ENCODE peak calls at places on chromosome 11, in four cellular contexts. One of them, this sample, is unnamed.

GRCh38 chr11:8203980-8204379 is 35.2 kb upstream of the RIC3 start:
- DNase-seq in NCI-H1417: no peak
- DNase-seq in endothelial cell: no peak
- DNase-seq in GF-D8: no peak
- DNase-seq in this sample: no peak

GRCh38 chr11:82671451-82671850 is 62.2 kb downstream of the FAM181B start:
- DNase-seq in NCI-H1417: no peak
- DNase-seq in endothelial cell: no peak
- DNase-seq in GF-D8: no peak
- DNase-seq in this sample: no peak

GRCh38 chr11:83480811-83481210 is 194.6 kb upstream of the CCDC90B start:
- DNase-seq in endothelial cell: no peak
- DNase-seq in GF-D8: no peak
- DNase-seq in NCI-H1417: no peak
- DNase-seq in this sample: no peak

GRCh38 chr11:45850446-45850845 is 3.2 kb downstream of the CRY2 start:
- DNase-seq in NCI-H1417: no peak
- DNase-seq in GF-D8: no peak
- DNase-seq in endothelial cell: no peak
- DNase-seq in this sample: no peak

GRCh38 chr11:820655-821512 is 2.2 kb downstream of the PNPLA2 start:
- DNase-seq in GF-D8: no peak
- DNase-seq in NCI-H1417: no peak
- DNase-seq in endothelial cell: no peak
- DNase-seq in this sample: no peak

GRCh38 chr11:64998690-64999431 is 2.1 kb upstream of the BATF2 start:
- DNase-seq in GF-D8: peak
- DNase-seq in endothelial cell: no peak
- DNase-seq in NCI-H1417: peak
- DNase-seq in this sample: no peak

GRCh38 chr11:111510311-111510710 is 1.9 kb downstream of the BTG4 start:
- DNase-seq in NCI-H1417: no peak
- DNase-seq in endothelial cell: no peak
- DNase-seq in GF-D8: no peak
- DNase-seq in this sample: no peak

GRCh38 chr11:122981388-122982264 is at the start of gene BSX:
- DNase-seq in NCI-H1417: no peak
- DNase-seq in endothelial cell: peak
- DNase-seq in GF-D8: no peak
- DNase-seq in this sample: no peak

GRCh38 chr11:110134120-110134519 is 40.9 kb downstream of the ZC3H12C start:
- DNase-seq in endothelial cell: no peak
- DNase-seq in NCI-H1417: peak
- DNase-seq in GF-D8: no peak
- DNase-seq in this sample: no peak

GRCh38 chr11:133579165-133580031 is 47.1 kb upstream of the OPCML start:
- DNase-seq in endothelial cell: no peak
- DNase-seq in NCI-H1417: peak
- DNase-seq in GF-D8: no peak
- DNase-seq in this sample: no peak

GRCh38 chr11:91158297-91158696 is 935.4 kb upstream of the CHORDC1 start:
- DNase-seq in endothelial cell: no peak
- DNase-seq in GF-D8: no peak
- DNase-seq in NCI-H1417: peak
- DNase-seq in this sample: no peak